ENCODE peak calls at places on chromosomes 7 and 10, in six cellular contexts. Q is GM23248, P is neural progenitor cell, B is SK-N-SH, D is heart right ventricle, J is aorta. G is an unnamed sample.

GRCh38 chr10:6050801-6051445 is 11.2 kb downstream of the IL2RA start:
- DNase-seq in D (peak), Q (peak), J (peak), P (no peak), B (peak), G (peak)

GRCh38 chr7:138992052-138992531 is 10.9 kb upstream of the KIAA1549 start:
- DNase-seq in B (no peak), P (no peak), Q (peak), D (no peak), J (no peak), G (no peak)

GRCh38 chr7:150788474-150789269 is 11.5 kb downstream of the TMEM176B start:
- DNase-seq in P (no peak), D (peak), B (peak), J (no peak), Q (peak), G (no peak)

GRCh38 chr7:6393667-6394056 is 54.1 kb downstream of the DAGLB start:
- DNase-seq in J (no peak), B (no peak), D (no peak), Q (no peak), P (no peak), G (no peak)

GRCh38 chr10:5519054-5519453 is 5.7 kb upstream of the CALML3 start:
- DNase-seq in J (no peak), Q (no peak), B (no peak), D (no peak), P (no peak), G (no peak)

GRCh38 chr10:77832243-77832642 is 94.3 kb downstream of the DLG5 start:
- DNase-seq in D (no peak), B (no peak), Q (no peak), P (no peak), J (no peak), G (peak)

GRCh38 chr10:101241840-101242707 is 12.8 kb upstream of the LBX1 start:
- DNase-seq in J (no peak), P (no peak), B (no peak), D (no peak), Q (no peak), G (no peak)

GRCh38 chr10:15898046-15898445 is 37.7 kb upstream of the MINDY3 start:
- DNase-seq in B (peak), D (no peak), Q (peak), P (no peak), J (no peak), G (no peak)

GRCh38 chr10:74337330-74338016 is 186.5 kb downstream of the ADK start:
- DNase-seq in J (no peak), Q (peak), B (no peak), P (no peak), D (no peak), G (no peak)

GRCh38 chr10:61163403-61163802 is 219.4 kb upstream of the RHOBTB1 start:
- DNase-seq in P (no peak), B (no peak), Q (no peak), J (no peak), D (no peak), G (peak)

GRCh38 chr7:128827248-128827958 is 2.8 kb upstream of the FLNC start:
- DNase-seq in B (peak), Q (peak), J (peak), P (peak), D (peak), G (peak)

GRCh38 chr10:120077707-120078492 is 185.4 kb downstream of the SEC23IP start:
- DNase-seq in D (no peak), P (peak), B (no peak), J (no peak), Q (no peak), G (no peak)

GRCh38 chr10:106682175-106682574 is 482.3 kb downstream of the SORCS1 start:
- DNase-seq in Q (peak), P (no peak), D (no peak), J (no peak), B (no peak), G (no peak)

GRCh38 chr10:112991888-112992491 is 41.9 kb downstream of the TCF7L2 start:
- DNase-seq in J (no peak), D (no peak), Q (no peak), P (no peak), B (no peak), G (no peak)

GRCh38 chr7:76386691-76387260 is 22.7 kb downstream of the SSC4D start:
- DNase-seq in D (no peak), Q (peak), J (no peak), P (no peak), B (no peak), G (no peak)

GRCh38 chr7:17863095-17863814 is 77.0 kb downstream of the SNX13 start:
- DNase-seq in D (no peak), Q (no peak), J (no peak), P (no peak), B (no peak), G (no peak)

GRCh38 chr10:43048301-43049051 is 28.4 kb upstream of the RET start:
- DNase-seq in P (no peak), D (no peak), Q (peak), J (peak), B (peak), G (no peak)

GRCh38 chr7:57646219-57646900 is 196.4 kb downstream of the ZNF716 start:
- DNase-seq in Q (no peak), D (no peak), B (no peak), J (peak), P (no peak), G (no peak)

GRCh38 chr10:128774979-128775378 is 648.8 kb upstream of the MKI67 start:
- DNase-seq in J (no peak), D (no peak), B (no peak), Q (no peak), P (no peak), G (no peak)

GRCh38 chr10:7275761-7276440 is 134.9 kb downstream of the SFMBT2 start:
- DNase-seq in D (no peak), B (no peak), J (no peak), Q (no peak), P (no peak), G (no peak)

GRCh38 chr10:47361293-47361692 is 13.1 kb downstream of the RBP3 start:
- DNase-seq in P (peak), B (peak), Q (peak), J (peak), D (peak), G (no peak)

GRCh38 chr7:128366986-128367385 is 5.5 kb upstream of the PRRT4 start:
- DNase-seq in J (no peak), D (no peak), P (no peak), B (no peak), Q (no peak), G (no peak)

GRCh38 chr7:84372712-84373111 is 178.1 kb upstream of the SEMA3A start:
- DNase-seq in P (no peak), Q (peak), D (no peak), J (no peak), B (no peak), G (no peak)
- H3K27ac ChIP-seq in P (no peak), Q (peak), D (no peak), J (no peak), B (peak), G (no peak)

DNA sequence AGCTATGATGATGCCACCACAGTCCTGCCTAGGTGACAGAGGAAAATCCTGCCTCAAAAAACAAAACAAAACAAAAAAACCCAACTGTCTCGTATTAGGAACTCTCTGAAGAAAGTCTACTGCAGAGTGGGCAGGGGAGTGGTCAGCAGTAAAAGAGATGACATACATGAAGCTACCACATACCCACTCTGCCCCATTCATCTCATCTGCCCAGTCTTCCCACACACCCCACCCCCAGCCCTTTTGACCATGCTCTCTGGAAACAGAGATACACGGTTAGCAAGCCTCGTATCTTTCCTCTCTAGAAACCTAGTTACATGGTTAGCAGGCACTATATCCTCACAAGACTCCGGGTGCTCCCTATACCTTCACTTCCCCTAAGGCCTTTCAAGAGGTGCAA is 8.3 kb downstream of the SLC37A3 start:
- DNase-seq in D (no peak), P (no peak), J (no peak), Q (no peak), B (no peak), G (no peak)
- H3K27ac ChIP-seq in D (no peak), P (no peak), J (no peak), Q (no peak), B (no peak), G (no peak)

GRCh38 chr7:51278797-51279196 is 37.8 kb downstream of the COBL start:
- DNase-seq in P (peak), B (no peak), D (no peak), Q (no peak), J (no peak), G (no peak)

GRCh38 chr7:51276967-51277366 is 39.6 kb downstream of the COBL start:
- DNase-seq in Q (no peak), J (no peak), P (no peak), B (no peak), D (no peak), G (no peak)

GRCh38 chr7:51276091-51276605 is 40.5 kb downstream of the COBL start:
- DNase-seq in Q (no peak), D (no peak), J (no peak), B (no peak), P (no peak), G (no peak)

GRCh38 chr7:51279391-51280023 is 37.1 kb downstream of the COBL start:
- DNase-seq in B (no peak), J (no peak), D (no peak), Q (no peak), P (no peak), G (no peak)

DNA sequence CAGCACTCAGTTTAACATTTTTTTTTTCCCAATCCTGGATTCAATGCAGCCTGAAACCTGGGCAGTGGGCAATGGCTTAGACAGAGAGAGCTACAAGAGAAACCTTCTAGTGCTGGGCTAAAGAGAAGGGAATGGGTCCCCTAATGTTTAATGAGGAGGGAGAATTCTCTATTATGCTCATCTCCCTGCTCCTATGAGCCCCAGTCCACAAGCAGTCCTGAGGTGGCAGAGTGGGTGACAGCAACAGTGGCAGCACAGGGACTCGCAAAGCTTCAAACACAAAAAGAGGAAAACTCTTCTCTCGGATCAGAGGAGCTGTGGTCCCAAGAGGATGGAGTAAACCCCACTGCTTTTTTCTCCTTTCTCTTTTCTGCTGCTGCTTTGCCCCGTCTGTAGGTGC is 36.5 kb downstream of the COBL start:
- DNase-seq in P (no peak), J (no peak), B (no peak), Q (no peak), D (no peak), G (no peak)
- H3K27ac ChIP-seq in P (no peak), J (no peak), B (no peak), Q (no peak), D (no peak), G (no peak)

DNA sequence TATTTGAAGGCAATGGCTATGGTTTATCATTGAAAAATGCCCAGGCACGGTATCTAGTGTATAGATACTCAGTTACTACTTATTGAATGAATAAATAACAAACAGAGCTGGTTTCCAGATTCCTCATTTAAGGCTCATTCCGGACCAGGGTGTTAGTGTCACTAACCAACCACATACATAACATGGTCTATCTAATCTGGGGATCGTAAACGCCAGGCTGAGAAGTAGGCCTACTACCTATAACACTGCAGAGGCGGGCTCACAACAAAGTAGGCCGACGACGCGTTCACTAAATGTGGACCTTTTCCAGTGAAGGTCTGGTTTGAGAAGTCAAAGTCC is 423 bp downstream of the LSM5 start:
- DNase-seq in P (no peak), Q (no peak), J (no peak), B (no peak), D (no peak), G (no peak)
- H3K27ac ChIP-seq in P (no peak), Q (peak), J (peak), B (peak), D (no peak), G (peak)

GRCh38 chr7:23530355-23530754 is 1.4 kb downstream of the TRA2A start:
- DNase-seq in D (no peak), Q (peak), J (no peak), P (peak), B (peak), G (peak)

GRCh38 chr7:23531794-23532489 is at the start of gene TRA2A:
- DNase-seq in Q (peak), P (peak), D (peak), J (peak), B (peak), G (peak)

GRCh38 chr7:23533160-23533559 is 1.4 kb upstream of the TRA2A start:
- DNase-seq in J (no peak), B (no peak), D (no peak), Q (no peak), P (no peak), G (no peak)

GRCh38 chr7:23530901-23531793 is 634 bp downstream of the TRA2A start:
- DNase-seq in B (peak), P (peak), D (peak), Q (peak), J (peak), G (peak)

GRCh38 chr7:23529262-23529859 is 2.4 kb downstream of the TRA2A start:
- DNase-seq in D (no peak), P (no peak), J (no peak), B (no peak), Q (no peak), G (no peak)
- H3K27ac ChIP-seq in D (no peak), P (no peak), J (no peak), B (peak), Q (no peak), G (no peak)

DNA sequence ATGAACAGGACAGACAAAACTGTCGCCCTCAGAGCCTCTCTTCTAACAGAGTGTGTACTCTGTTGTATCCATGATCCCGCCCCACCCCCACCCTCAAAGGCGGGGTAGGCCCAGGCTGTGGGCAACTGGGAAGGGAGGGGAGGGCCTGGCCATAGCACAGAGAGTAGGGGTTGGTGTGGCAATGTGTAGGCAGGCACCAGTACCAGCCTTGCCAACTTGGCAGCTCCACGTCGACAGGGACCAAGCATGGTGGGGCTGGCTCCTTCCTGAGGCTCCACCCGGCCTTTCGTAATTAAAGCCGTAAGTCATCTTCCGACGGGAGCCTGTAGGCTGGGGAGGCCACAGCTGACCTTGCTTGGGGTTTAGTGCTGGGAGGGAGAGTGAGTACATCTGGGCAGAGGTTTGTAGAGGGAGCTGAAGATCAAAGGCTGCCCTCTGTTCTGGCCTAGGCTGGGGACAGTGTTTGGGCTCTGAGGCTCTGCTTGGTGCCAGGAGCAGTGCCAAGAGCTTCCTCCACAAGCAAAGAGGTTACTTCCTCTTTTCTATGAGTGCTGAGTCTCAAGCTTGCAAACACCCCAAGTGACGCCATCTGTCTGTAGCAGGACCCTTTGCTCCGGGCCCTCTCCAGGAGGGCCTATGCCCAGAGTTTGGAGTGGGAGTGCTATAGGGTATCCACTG is 121.6 kb downstream of the C10orf105 start:
- DNase-seq in D (peak), J (no peak), B (no peak), Q (peak), P (no peak), G (no peak)
- H3K27ac ChIP-seq in D (no peak), J (no peak), B (no peak), Q (peak), P (no peak), G (no peak)

GRCh38 chr7:102312317-102312716 is 25.6 kb downstream of the SH2B2 start:
- DNase-seq in B (no peak), P (no peak), J (no peak), D (no peak), Q (no peak), G (peak)
- H3K27ac ChIP-seq in B (no peak), P (no peak), J (no peak), D (no peak), Q (no peak), G (no peak)

GRCh38 chr10:110860576-110861241 is 11.0 kb upstream of the PDCD4 start:
- DNase-seq in D (no peak), B (no peak), P (no peak), Q (no peak), J (no peak), G (no peak)
- H3K27ac ChIP-seq in D (no peak), B (no peak), P (no peak), Q (no peak), J (peak), G (no peak)

GRCh38 chr7:50663396-50664102 is 98.3 kb upstream of the DDC start:
- DNase-seq in P (no peak), Q (no peak), J (peak), D (no peak), B (no peak), G (no peak)
- H3K27ac ChIP-seq in P (no peak), Q (no peak), J (no peak), D (no peak), B (no peak), G (no peak)

G was measured in PC-9.